ENCODE peak calls at places on chromosome 18, in ten cellular contexts. W is CD4-positive, alpha-beta T cell; U is psoas muscle; X is A549; E is heart right ventricle; S is RWPE1; D is suprapubic skin; I is brain microvascular endothelial cell; R is PC-3; K is AG04450. O is an unnamed sample.

GRCh38 chr18:59056706-59057492 is 82.8 kb upstream of the SEC11C start:
- DNase-seq in W (peak), S (peak), D (no peak), E (peak), U (peak), K (peak), X (no peak), I (peak), R (peak), O (peak)

GRCh38 chr18:29418136-29418535 is 1241.2 kb upstream of the CDH2 start:
- DNase-seq in W (no peak), D (no peak), R (peak), K (peak), U (no peak), I (peak), E (no peak), S (no peak), X (no peak), O (no peak)

GRCh38 chr18:24271381-24272331 is 126.0 kb downstream of the OSBPL1A start:
- DNase-seq in D (peak), X (peak), R (peak), S (peak), U (peak), W (no peak), K (no peak), E (peak), I (peak), O (peak)

GRCh38 chr18:73563345-73563744 is 584.3 kb downstream of the FBXO15 start:
- DNase-seq in R (peak), S (peak), W (no peak), U (no peak), E (no peak), I (peak), K (peak), D (no peak), X (no peak), O (no peak)

GRCh38 chr18:65749881-65750280 is 931 bp upstream of the CDH7 start:
- DNase-seq in K (no peak), W (no peak), D (no peak), I (no peak), E (no peak), U (no peak), X (no peak), S (no peak), R (no peak), O (no peak)

GRCh38 chr18:3455938-3456685 is 6.1 kb downstream of the TGIF1 start:
- DNase-seq in W (no peak), K (no peak), X (no peak), R (peak), I (no peak), S (no peak), D (no peak), U (no peak), E (no peak), O (no peak)

GRCh38 chr18:8391068-8391467 is 218.2 kb upstream of the RAB12 start:
- DNase-seq in R (no peak), W (no peak), S (no peak), U (no peak), X (no peak), I (peak), E (no peak), D (no peak), K (no peak), O (no peak)

GRCh38 chr18:35122586-35123224 is 81.5 kb downstream of the MAPRE2 start:
- DNase-seq in U (peak), E (no peak), I (peak), R (no peak), D (no peak), X (no peak), W (no peak), K (no peak), S (no peak), O (peak)

GRCh38 chr18:73060666-73061270 is 193.0 kb upstream of the NETO1 start:
- DNase-seq in X (no peak), R (peak), K (no peak), E (no peak), U (no peak), S (no peak), W (no peak), I (peak), D (no peak), O (no peak)

GRCh38 chr18:35026407-35027061 is 14.7 kb upstream of the MAPRE2 start:
- DNase-seq in X (no peak), S (peak), D (no peak), W (no peak), R (no peak), K (no peak), I (no peak), U (no peak), E (no peak), O (no peak)

GRCh38 chr18:32549248-32549842 is 78.7 kb upstream of the GAREM1 start:
- DNase-seq in R (peak), S (peak), E (peak), I (peak), U (no peak), W (peak), K (no peak), X (peak), D (no peak), O (peak)

GRCh38 chr18:5196253-5197031 is 615 bp downstream of the AKAIN1 start:
- DNase-seq in S (no peak), I (no peak), K (no peak), E (no peak), U (no peak), W (no peak), R (no peak), D (no peak), X (no peak), O (no peak)

GRCh38 chr18:52963481-52963880 is 623.5 kb downstream of the DCC start:
- DNase-seq in R (no peak), S (no peak), W (no peak), E (no peak), I (no peak), D (no peak), U (no peak), X (no peak), K (no peak), O (no peak)

GRCh38 chr18:9849407-9849961 is 36.3 kb upstream of the TXNDC2 start:
- DNase-seq in W (no peak), D (no peak), S (no peak), I (no peak), U (peak), E (peak), K (no peak), R (peak), X (no peak), O (no peak)
- H3K27ac ChIP-seq in W (no peak), D (peak), S (no peak), I (no peak), U (peak), E (peak), K (no peak), R (no peak), X (peak), O (no peak)

DNA sequence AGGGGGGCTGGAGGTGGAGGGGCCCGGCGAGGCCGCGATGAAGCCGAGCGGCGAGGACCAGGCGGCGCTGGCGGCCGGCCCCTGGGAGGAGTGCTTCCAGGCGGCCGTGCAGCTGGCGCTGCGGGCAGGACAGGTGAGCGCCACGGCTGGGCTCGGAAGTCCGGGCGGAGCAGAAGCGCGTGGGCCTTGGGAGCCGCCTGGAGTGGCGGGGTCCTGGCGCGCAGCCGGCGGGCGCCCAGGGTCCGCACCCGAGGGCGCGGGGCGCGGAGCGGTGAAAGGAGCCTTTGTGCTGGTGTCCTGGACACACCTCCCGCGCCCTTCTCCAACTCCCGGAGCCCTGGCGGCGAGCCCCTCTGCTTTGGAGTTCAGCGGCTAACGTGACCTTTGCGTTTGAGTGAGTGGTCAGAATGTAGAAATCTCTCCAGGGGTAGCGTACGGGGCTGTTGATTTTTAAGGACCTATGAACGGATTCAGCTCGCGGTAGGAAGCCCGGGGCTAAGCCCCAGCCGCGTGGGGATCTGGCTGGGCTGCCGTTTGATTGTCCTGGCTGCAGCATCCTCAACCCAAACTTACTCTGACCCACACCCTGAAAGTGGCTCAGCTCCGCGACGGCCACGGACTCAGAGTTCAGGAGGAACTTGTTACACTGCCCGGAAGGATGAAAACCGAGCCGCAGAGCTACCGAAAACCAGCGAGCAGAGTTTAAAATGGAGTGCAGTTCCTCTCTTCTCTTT is 493 bp downstream of the IMPA2 start:
- DNase-seq in D (no peak), E (peak), S (no peak), U (peak), R (peak), I (no peak), X (peak), K (no peak), W (no peak), O (no peak)
- H3K27ac ChIP-seq in D (peak), E (peak), S (peak), U (peak), R (peak), I (no peak), X (peak), K (peak), W (no peak), O (no peak)

GRCh38 chr18:42544901-42545300 is 570.6 kb downstream of the RIT2 start:
- DNase-seq in I (no peak), W (no peak), U (no peak), X (no peak), K (no peak), S (no peak), R (no peak), E (no peak), D (no peak), O (no peak)
- H3K27ac ChIP-seq in I (no peak), W (no peak), U (no peak), X (no peak), K (no peak), S (no peak), R (no peak), E (no peak), D (no peak), O (no peak)

GRCh38 chr18:77133920-77134496 is 1.4 kb upstream of the MBP start:
- DNase-seq in D (no peak), W (no peak), R (no peak), E (peak), S (no peak), I (no peak), X (no peak), K (no peak), U (peak), O (no peak)
- H3K27ac ChIP-seq in D (peak), W (no peak), R (no peak), E (peak), S (peak), I (no peak), X (peak), K (no peak), U (peak), O (no peak)

GRCh38 chr18:79395761-79396404 is at the start of gene NFATC1:
- DNase-seq in X (peak), R (peak), E (peak), U (peak), D (no peak), K (no peak), S (peak), I (peak), W (peak), O (peak)
- H3K27ac ChIP-seq in X (peak), R (peak), E (peak), U (peak), D (peak), K (no peak), S (peak), I (no peak), W (peak), O (peak)

GRCh38 chr18:48592540-48592939 is 53.7 kb downstream of the CTIF start:
- DNase-seq in I (no peak), W (no peak), X (no peak), E (no peak), U (no peak), D (no peak), R (no peak), S (no peak), K (no peak), O (no peak)

GRCh38 chr18:48597110-48597509 is 58.3 kb downstream of the CTIF start:
- DNase-seq in U (no peak), R (no peak), W (no peak), X (no peak), I (no peak), E (no peak), S (no peak), D (no peak), K (no peak), O (no peak)

GRCh38 chr18:48594725-48595124 is 55.9 kb downstream of the CTIF start:
- DNase-seq in S (no peak), E (peak), X (no peak), D (no peak), I (no peak), R (no peak), W (no peak), K (no peak), U (peak), O (no peak)

GRCh38 chr18:48597671-48598070 is 58.8 kb downstream of the CTIF start:
- DNase-seq in E (no peak), R (no peak), X (no peak), I (no peak), W (no peak), U (no peak), D (no peak), K (no peak), S (no peak), O (no peak)

GRCh38 chr18:48595703-48596218 is 56.9 kb downstream of the CTIF start:
- DNase-seq in D (no peak), S (no peak), U (no peak), K (no peak), R (no peak), W (no peak), I (no peak), E (no peak), X (no peak), O (no peak)
- H3K27ac ChIP-seq in D (no peak), S (no peak), U (peak), K (no peak), R (no peak), W (no peak), I (no peak), E (peak), X (no peak), O (no peak)

GRCh38 chr18:46260879-46261143 is 156.6 kb downstream of the HAUS1 start:
- DNase-seq in D (no peak), I (no peak), X (no peak), W (no peak), K (peak), E (no peak), R (peak), S (no peak), U (no peak), O (no peak)
- H3K27ac ChIP-seq in D (no peak), I (peak), X (no peak), W (no peak), K (peak), E (no peak), R (peak), S (no peak), U (peak), O (no peak)

GRCh38 chr18:6626457-6626856 is 103.1 kb upstream of the ARHGAP28 start:
- DNase-seq in I (no peak), W (no peak), K (no peak), D (no peak), R (no peak), U (no peak), S (no peak), E (no peak), X (no peak), O (no peak)

GRCh38 chr18:6627621-6628020 is 101.9 kb upstream of the ARHGAP28 start:
- DNase-seq in D (no peak), E (no peak), U (no peak), S (no peak), I (peak), R (no peak), X (no peak), W (no peak), K (no peak), O (no peak)

GRCh38 chr18:6624729-6625308 is 104.7 kb upstream of the ARHGAP28 start:
- DNase-seq in I (peak), E (no peak), K (no peak), X (no peak), U (no peak), D (no peak), R (no peak), W (no peak), S (no peak), O (no peak)

GRCh38 chr18:6624271-6624670 is 105.2 kb upstream of the ARHGAP28 start:
- DNase-seq in U (no peak), I (peak), S (peak), E (no peak), X (no peak), R (peak), D (no peak), W (no peak), K (no peak), O (no peak)

DNA sequence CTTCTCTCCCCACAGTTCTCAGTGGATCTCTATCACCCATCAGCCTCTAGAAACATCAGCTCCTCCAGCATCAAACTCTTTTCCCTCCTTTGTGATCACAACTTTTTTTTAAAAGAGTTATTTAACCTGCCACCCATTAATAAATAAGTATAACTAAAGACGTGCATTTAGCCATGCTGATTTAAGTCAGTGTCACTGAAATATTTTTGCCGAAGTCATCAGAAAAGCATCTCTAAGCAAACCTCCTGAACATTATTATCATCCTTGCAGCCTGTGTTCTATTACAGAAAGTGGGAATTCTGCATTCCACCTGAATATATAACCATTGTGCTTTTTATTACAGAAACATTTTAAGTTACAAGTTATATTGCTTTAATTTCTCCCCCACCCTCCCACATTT is 106.2 kb upstream of the ARHGAP28 start:
- DNase-seq in X (no peak), U (no peak), R (no peak), S (no peak), D (no peak), K (no peak), I (no peak), E (no peak), W (no peak), O (no peak)
- H3K27ac ChIP-seq in X (no peak), U (no peak), R (no peak), S (no peak), D (no peak), K (no peak), I (no peak), E (no peak), W (no peak), O (no peak)

DNA sequence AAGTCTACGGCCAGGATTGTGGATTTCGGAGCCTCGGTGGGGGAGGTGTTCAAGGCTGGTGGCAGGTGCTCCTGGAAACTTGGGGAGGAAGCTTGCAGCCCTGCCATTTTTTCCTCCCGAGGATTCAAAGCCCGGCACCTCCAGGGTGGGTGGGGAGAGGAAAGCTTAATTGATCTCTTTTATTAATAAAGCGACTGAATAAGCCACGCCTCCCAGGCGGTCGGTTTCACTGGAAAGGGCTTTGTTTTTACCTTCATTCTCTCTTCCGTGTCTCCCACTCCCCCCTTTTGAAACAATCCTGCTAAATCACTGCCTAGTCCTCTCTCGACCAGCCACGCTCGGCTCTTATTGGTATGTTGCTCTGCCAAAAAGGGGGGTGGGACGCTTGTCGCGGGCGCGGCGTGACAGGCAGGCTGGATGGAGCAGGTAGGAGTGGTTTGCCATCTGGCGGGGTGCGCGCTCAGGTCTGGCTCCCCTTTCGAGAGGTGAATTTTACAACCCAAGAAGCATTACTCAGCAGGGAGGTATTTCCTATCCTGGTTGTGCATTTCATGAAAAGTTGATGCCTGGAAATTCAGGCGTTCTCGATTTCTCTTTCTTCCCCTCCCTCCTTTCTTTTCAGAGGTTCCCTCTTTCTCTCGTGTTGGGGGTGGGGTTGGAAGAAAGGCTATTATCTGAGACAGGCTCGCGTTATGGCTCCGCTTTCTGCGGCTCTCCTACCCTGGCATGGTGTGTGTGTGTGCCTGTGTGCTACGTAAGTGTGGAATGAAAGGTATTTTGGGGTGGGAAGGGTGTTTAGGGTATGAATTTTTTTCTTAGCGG is 1.4 kb downstream of the NEDD4L start:
- DNase-seq in S (peak), W (peak), I (no peak), D (peak), R (peak), U (no peak), K (no peak), X (no peak), E (peak), O (peak)
- H3K27ac ChIP-seq in S (peak), W (no peak), I (no peak), D (peak), R (peak), U (no peak), K (no peak), X (peak), E (peak), O (peak)

O was measured in caudate nucleus.